ENCODE peak calls at places on chromosomes 16 and 17, in six cellular contexts. Z is kidney, P is progenitor cell of endocrine pancreas, I is heart right ventricle, R is cardiac fibroblast, C is dorsolateral prefrontal cortex. F is an unnamed sample.

GRCh38 chr17:14387036-14387435 is 86.2 kb downstream of the HS3ST3B1 start:
- DNase-seq in Z (no peak), P (no peak), I (no peak), R (no peak), C (no peak), F (no peak)

GRCh38 chr17:81672504-81672903 is 6.0 kb downstream of the CCDC137 start:
- DNase-seq in Z (no peak), P (no peak), I (no peak), R (no peak), C (no peak), F (no peak)

GRCh38 chr16:29809850-29810698 is 1.9 kb upstream of the PRRT2 start:
- DNase-seq in Z (no peak), P (no peak), I (peak), R (peak), C (no peak), F (no peak)

GRCh38 chr17:56262854-56263253 is 109.6 kb downstream of the ANKFN1 start:
- DNase-seq in Z (no peak), P (peak), I (no peak), R (no peak), C (no peak), F (no peak)

GRCh38 chr16:31467151-31467550 is 4.8 kb upstream of the TGFB1I1 start:
- DNase-seq in Z (no peak), P (no peak), I (no peak), R (peak), C (no peak), F (no peak)

GRCh38 chr17:43928606-43929005 is 13.7 kb downstream of the PPY start:
- DNase-seq in Z (no peak), P (no peak), I (no peak), R (no peak), C (no peak), F (no peak)

GRCh38 chr17:71068351-71068750 is 899.0 kb downstream of the KCNJ2 start:
- DNase-seq in Z (no peak), P (no peak), I (no peak), R (peak), C (no peak), F (no peak)

GRCh38 chr16:83968483-83968865 is 430 bp downstream of the NECAB2 start:
- DNase-seq in Z (no peak), P (no peak), I (no peak), R (no peak), C (no peak), F (no peak)

GRCh38 chr17:67365762-67366192 is 600 bp downstream of the PSMD12 start:
- DNase-seq in Z (no peak), P (no peak), I (no peak), R (peak), C (no peak), F (no peak)

GRCh38 chr16:58197314-58198012 is 443 bp downstream of the CSNK2A2 start:
- DNase-seq in Z (no peak), P (no peak), I (no peak), R (no peak), C (no peak), F (peak)

GRCh38 chr17:56159764-56160394 is 6.6 kb downstream of the ANKFN1 start:
- DNase-seq in Z (no peak), P (no peak), I (no peak), R (no peak), C (no peak), F (no peak)

GRCh38 chr17:28744104-28744801 is 442 bp downstream of the TRAF4 start:
- DNase-seq in Z (peak), P (peak), I (no peak), R (peak), C (no peak), F (peak)

GRCh38 chr16:1105888-1106620 is 10.0 kb upstream of the C1QTNF8 start:
- DNase-seq in Z (peak), P (peak), I (peak), R (peak), C (peak), F (peak)

GRCh38 chr17:21210411-21211076 is 3.4 kb downstream of the TMEM11 start:
- DNase-seq in Z (no peak), P (no peak), I (no peak), R (no peak), C (no peak), F (no peak)

GRCh38 chr16:10466861-10467260 is 81.0 kb downstream of the ATF7IP2 start:
- DNase-seq in Z (no peak), P (no peak), I (no peak), R (no peak), C (no peak), F (no peak)

GRCh38 chr17:38322897-38323296 is 20.9 kb downstream of the GPR179 start:
- DNase-seq in Z (no peak), P (no peak), I (no peak), R (no peak), C (peak), F (no peak)

GRCh38 chr17:82938486-82939212 is 98.8 kb upstream of the ZNF750 start:
- DNase-seq in Z (peak), P (no peak), I (no peak), R (no peak), C (no peak), F (no peak)

GRCh38 chr17:19833914-19834313 is 33.8 kb downstream of the ULK2 start:
- DNase-seq in Z (no peak), P (no peak), I (no peak), R (peak), C (no peak), F (no peak)

GRCh38 chr17:57401556-57402488 is 145.5 kb downstream of the MSI2 start:
- DNase-seq in Z (no peak), P (no peak), I (no peak), R (no peak), C (no peak), F (peak)
- TF ChIP-seq CTCF in Z (no peak), P (peak), I (no peak), R (no peak), C (no peak), F (no peak)

DNA sequence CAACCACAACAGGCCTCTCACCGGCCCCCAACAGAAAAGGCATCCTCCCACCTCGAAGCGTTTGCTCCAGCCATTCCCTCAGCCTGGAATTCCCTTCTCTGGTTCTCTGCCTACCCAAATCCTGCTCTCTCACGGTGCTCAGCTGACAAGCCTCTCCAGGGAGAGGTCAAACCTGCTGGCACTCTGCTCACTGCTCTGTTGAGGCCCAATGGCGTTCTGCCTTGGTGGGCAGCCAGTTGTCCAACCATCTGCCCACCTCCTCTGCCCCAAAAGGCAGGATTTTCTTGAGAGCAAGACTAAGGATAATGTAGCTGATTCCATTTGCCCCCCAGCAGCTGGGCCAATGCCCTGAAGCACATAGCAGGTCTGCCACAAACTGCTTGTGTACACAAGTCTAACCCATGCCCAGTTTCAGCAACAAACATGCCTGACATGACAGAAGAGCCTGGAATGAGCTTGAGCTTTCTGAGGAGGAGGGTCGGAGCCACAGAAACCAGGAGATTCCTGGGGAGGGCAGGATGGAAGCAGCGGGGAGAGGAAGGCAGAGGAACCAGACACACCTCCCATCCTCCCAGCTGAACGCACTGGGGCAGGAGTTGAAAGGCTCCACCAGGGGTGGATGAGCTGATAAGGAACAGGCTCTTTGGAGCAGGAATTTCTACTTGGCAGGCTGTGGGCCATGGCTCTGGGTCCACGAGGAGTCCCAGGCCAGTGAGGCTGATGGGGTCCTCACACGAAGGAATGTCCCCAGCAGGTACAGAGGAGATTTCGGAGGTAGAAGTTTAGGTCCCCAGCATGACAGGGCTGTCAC is 23.9 kb downstream of the ARHGAP27 start:
- DNase-seq in Z (no peak), P (no peak), I (no peak), R (no peak), C (no peak), F (no peak)
- TF ChIP-seq CTCF in Z (no peak), P (no peak), I (no peak), R (no peak), C (no peak), F (no peak)

DNA sequence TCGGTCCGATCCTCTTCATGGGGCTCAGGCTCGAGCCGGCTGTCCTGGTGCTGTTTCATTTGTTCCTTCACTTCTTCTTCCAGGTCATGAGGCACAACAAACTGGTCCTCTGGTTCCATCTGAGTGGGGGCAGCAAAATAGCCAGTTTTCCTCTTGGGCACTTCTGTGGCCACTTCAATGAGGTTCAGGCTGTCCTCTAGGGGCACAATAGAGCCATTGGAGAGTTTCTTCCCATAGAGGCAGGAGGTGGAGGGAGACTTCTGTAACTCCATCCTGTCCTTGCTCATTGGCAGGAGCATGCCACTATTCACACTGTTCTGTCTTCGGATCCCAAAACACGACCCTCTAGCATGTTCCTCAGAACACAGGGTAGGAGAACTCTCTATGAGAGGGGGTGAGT is 22.9 kb downstream of the MARVELD3 start:
- DNase-seq in Z (no peak), P (no peak), I (no peak), R (peak), C (no peak), F (peak)
- TF ChIP-seq CTCF in Z (peak), P (peak), I (peak), R (peak), C (no peak), F (no peak)

DNA sequence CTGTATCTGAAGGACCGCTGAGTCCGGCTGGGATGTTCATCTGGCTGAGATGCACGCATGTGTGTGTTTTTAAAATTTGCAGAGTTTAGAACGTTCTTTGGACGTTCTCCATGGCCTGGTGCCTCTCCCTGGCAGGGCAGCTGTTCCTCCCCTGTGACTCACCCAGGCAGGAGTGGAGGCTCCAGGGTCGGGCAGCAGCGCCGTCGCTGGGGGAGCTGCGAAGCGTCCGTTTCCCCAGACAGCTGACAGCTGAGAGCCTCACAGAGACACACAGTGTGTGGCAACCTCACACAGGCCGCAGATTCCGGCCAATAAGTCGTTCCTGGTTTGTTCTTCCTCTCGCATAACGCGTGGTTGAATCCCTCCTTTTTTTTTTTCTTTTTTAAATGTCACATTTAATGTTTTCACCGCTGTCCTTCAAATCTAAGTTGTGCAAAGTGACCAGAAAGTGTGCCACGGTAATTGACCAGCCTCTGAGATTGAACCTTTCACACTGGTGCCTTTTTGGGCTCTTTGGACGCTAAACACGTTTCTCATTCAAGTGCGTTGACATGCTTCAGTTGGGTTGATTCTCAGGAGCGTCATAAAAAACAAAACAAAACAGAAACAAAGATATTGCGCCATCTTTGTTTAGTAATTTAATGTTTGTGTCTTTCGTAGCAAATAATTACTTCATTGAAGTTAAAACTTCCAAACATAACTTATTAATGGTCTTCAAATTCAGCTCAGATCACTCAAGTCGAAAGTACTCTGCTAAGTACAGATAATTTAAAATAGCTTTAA is 80.4 kb downstream of the OR1D5 start:
- DNase-seq in Z (no peak), P (no peak), I (peak), R (peak), C (peak), F (no peak)
- TF ChIP-seq CTCF in Z (no peak), P (no peak), I (peak), R (peak), C (peak), F (no peak)

DNA sequence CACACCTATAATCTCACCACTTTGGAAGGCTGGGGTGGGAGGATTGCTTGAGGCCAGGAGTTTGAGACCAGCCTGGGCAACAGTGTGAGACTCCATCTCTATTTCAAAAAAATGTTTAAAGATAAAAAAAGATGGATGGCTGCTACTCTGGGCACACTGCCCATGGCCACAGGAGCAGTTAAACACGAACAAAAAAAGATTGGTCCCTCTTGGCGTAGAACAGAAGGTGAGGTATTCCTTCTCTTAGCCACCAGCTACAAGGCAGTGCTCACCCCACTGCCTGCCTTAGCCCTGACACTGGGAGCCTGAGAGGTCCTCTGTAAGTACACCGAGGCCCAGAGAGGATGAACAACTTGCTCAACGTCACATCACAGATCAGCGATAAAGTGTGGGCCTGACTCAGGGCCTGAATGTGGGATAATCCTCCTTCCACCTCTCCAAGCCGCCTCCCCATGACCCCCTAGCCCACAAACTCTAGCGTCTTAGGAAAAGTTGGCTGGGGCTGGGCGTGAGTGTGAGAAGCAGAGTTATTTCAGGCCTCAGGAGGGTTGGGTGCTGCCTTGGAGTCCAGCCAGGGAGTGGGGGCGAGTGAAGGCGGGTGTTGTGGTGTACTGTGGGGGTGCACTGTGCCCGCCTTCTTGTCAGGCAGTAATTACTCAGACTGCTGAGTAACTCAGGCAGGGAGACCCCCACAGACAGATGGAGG is 2.3 kb upstream of the DPH1 start:
- DNase-seq in Z (no peak), P (no peak), I (no peak), R (peak), C (no peak), F (no peak)
- TF ChIP-seq CTCF in Z (no peak), P (no peak), I (no peak), R (no peak), C (no peak), F (no peak)